ENCODE peak calls at places on chromosomes 6 and 20, in four cellular contexts. W is stomach; Z is CD4-positive, alpha-beta T cell; I is GM23338. B is an unnamed sample.

GRCh38 chr20:1816384-1817381 is 78.5 kb upstream of the SIRPA start:
- DNase-seq in W (no peak), Z (peak), I (no peak), B (no peak)

GRCh38 chr6:87029711-87030314 is 65.1 kb downstream of the CGA start:
- DNase-seq in W (no peak), Z (no peak), I (peak), B (no peak)

GRCh38 chr6:89237158-89237557 is 20.0 kb upstream of the GABRR1 start:
- DNase-seq in W (no peak), Z (no peak), I (no peak), B (no peak)

GRCh38 chr6:26175428-26176181 is 88.4 kb downstream of the HFE start:
- DNase-seq in W (no peak), Z (no peak), I (peak), B (no peak)

GRCh38 chr6:118485601-118486550 is 62.2 kb upstream of the PLN start:
- DNase-seq in W (no peak), Z (no peak), I (no peak), B (no peak)

GRCh38 chr6:147724454-147724853 is 216.0 kb downstream of the SAMD5 start:
- DNase-seq in W (no peak), Z (no peak), I (peak), B (no peak)

GRCh38 chr6:138806889-138807288 is 11.0 kb downstream of the ECT2L start:
- DNase-seq in W (no peak), Z (no peak), I (no peak), B (no peak)

GRCh38 chr6:42100029-42100901 is 42.2 kb downstream of the C6orf132 start:
- DNase-seq in W (no peak), Z (no peak), I (no peak), B (no peak)

GRCh38 chr20:52993091-52993490 is 20.9 kb downstream of the TSHZ2 start:
- DNase-seq in W (no peak), Z (no peak), I (no peak), B (no peak)

GRCh38 chr6:137589067-137589848 is 95.1 kb upstream of the OLIG3 start:
- DNase-seq in W (peak), Z (peak), I (peak), B (no peak)

GRCh38 chr6:158707120-158707519 is 57.3 kb downstream of the SYTL3 start:
- DNase-seq in W (peak), Z (no peak), I (no peak), B (no peak)

GRCh38 chr6:28941681-28942448 is 18.1 kb upstream of the TRIM27 start:
- DNase-seq in W (no peak), Z (no peak), I (peak), B (no peak)

GRCh38 chr6:158879180-158879579 is 60.0 kb upstream of the EZR start:
- DNase-seq in W (no peak), Z (no peak), I (peak), B (no peak)

GRCh38 chr6:169253745-169254238 is at the start of gene THBS2:
- DNase-seq in W (no peak), Z (no peak), I (peak), B (peak)

GRCh38 chr6:144248470-144249301 is 36.4 kb upstream of the UTRN start:
- DNase-seq in W (no peak), Z (no peak), I (no peak), B (no peak)

GRCh38 chr6:144248003-144248402 is 37.1 kb upstream of the UTRN start:
- DNase-seq in W (no peak), Z (no peak), I (no peak), B (no peak)

DNA sequence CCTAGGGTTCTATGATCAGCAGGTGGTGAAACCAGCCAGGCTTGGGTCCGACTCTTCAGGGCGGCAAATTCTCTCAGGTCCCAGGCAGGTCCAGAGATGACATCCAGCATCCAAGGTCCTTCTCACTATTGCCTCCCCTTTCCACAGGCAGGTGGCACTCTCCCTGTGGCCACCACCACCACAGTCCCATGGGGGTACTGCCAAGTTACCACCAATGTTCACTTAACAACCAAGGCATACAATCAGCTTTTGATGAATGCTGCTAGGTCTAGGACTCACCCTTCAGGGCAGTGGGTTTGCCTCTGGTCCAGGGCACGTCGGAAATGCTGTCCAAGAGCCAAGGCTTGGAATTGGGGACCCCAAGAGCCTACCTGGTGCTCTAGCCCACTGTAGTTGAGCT is 40.4 kb upstream of the UTRN start:
- DNase-seq in W (no peak), Z (no peak), I (no peak), B (no peak)
- TF ChIP-seq CTCF in W (no peak), Z (no peak), I (peak), B (no peak)

GRCh38 chr6:3163248-3163594 is 5.9 kb upstream of the TUBB2A start:
- DNase-seq in W (no peak), Z (no peak), I (no peak), B (no peak)
- TF ChIP-seq CTCF in W (no peak), Z (no peak), I (no peak), B (no peak)

GRCh38 chr20:37983286-37983685 is 50.0 kb downstream of the TTI1 start:
- DNase-seq in W (no peak), Z (no peak), I (no peak), B (no peak)

GRCh38 chr20:37986873-37987601 is 46.2 kb downstream of the TTI1 start:
- DNase-seq in W (peak), Z (no peak), I (peak), B (no peak)

GRCh38 chr20:37980876-37981275 is 52.4 kb downstream of the TTI1 start:
- DNase-seq in W (no peak), Z (no peak), I (peak), B (no peak)

GRCh38 chr20:37986063-37986858 is 47.0 kb downstream of the TTI1 start:
- DNase-seq in W (peak), Z (no peak), I (no peak), B (no peak)

DNA sequence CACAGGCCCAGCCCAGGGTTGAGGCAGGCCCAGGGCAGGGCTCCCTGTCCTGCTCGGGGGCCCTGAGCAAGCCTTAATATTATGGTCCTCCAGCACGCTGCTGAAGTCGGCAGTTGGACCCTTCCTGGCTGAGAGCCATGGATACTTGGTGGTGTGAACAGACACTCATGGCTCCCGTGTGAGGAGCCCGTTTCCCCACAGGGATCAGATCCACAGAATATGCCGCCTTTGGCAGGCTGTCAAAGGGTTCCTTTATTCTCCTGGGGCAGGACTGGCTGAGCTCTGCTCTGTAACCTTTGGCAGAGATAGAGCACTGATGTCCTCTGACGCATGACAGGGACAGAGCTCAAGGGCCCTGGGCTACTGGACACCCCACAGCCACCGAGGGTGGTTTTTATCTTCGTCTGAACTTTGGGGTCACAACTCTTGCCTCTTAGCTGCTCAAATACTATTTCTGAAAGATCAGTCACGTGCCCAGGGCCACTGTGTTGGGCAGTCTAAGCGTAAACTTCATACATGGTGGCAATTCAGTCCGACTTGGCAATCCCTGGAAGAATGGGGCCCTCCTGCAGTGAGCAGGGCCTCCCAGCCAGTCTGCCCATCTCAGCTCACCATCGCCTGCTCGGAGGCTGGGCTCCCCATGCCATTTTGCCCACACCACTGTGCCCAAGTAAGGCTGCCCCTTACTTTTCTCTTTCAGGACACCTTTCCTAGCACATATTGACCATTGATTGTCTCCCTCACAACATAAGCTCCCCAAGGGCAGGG is 49.1 kb downstream of the TTI1 start:
- DNase-seq in W (peak), Z (no peak), I (no peak), B (no peak)
- TF ChIP-seq CTCF in W (no peak), Z (no peak), I (no peak), B (no peak)

GRCh38 chr20:34473262-34473883 is 42.8 kb upstream of the DYNLRB1 start:
- DNase-seq in W (no peak), Z (peak), I (peak), B (no peak)
- TF ChIP-seq CTCF in W (no peak), Z (peak), I (peak), B (no peak)

DNA sequence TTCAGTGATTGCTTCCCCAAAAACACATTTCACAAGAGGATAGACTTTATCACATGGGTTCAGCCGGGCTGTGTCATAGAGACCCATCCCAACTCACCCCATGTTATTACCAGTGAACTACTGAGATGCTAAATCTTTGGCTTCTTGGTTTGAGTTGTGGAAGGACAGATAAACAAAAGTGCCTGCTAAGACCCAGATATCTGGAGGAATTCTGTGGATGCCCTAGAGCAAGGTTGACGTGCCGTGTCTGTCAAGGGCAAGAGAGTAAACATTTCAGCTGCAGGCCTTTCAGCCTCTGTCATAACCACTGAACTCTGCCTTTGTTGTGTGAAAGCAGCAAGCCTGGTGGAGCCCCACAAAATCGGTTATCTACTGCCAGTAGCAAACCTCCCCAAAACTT is 11.2 kb upstream of the THBD start:
- DNase-seq in W (no peak), Z (no peak), I (no peak), B (no peak)
- TF ChIP-seq CTCF in W (no peak), Z (no peak), I (no peak), B (no peak)

GRCh38 chr6:149545258-149545753 is 537 bp downstream of the PPIL4 start:
- DNase-seq in W (peak), Z (peak), I (peak), B (no peak)
- TF ChIP-seq CTCF in W (no peak), Z (no peak), I (no peak), B (no peak)

B was measured in omental fat pad.